ENCODE peak calls at places on chromosomes 13 and 19, in nine cellular contexts. A, H, Y, K, P, X, T, R and M are unnamed samples. For H3K4me1, the result is how much of the 10 kb centered on the place peaks cover.

GRCh38 chr13:99320693-99321481 is 13.7 kb upstream of the GPR183 start:
- DNase-seq in H (no peak), R (no peak), X (no peak), K (no peak), P (peak), A (no peak), Y (no peak), T (no peak), M (no peak)

GRCh38 chr19:44819246-44819832 is 10.4 kb downstream of the BCAM start:
- DNase-seq in P (no peak), R (no peak), X (no peak), Y (no peak), T (no peak), K (no peak), A (no peak), H (no peak), M (no peak)

GRCh38 chr13:102721800-102722231 is 27.0 kb upstream of the METTL21C start:
- DNase-seq in T (no peak), X (peak), A (no peak), R (no peak), K (no peak), P (no peak), H (no peak), Y (no peak), M (no peak)

GRCh38 chr13:50526771-50527567 is 316.5 kb downstream of the DLEU7 start:
- DNase-seq in Y (no peak), X (peak), K (no peak), H (no peak), R (no peak), T (peak), A (no peak), P (no peak), M (no peak)

GRCh38 chr13:39836038-39836437 is 180.6 kb downstream of the COG6 start:
- DNase-seq in T (no peak), P (peak), X (no peak), Y (no peak), K (no peak), A (no peak), R (no peak), H (no peak), M (no peak)

GRCh38 chr19:28351761-28352160 is 861.2 kb downstream of the UQCRFS1 start:
- DNase-seq in R (no peak), P (no peak), K (no peak), T (no peak), A (no peak), X (no peak), H (no peak), Y (no peak), M (no peak)

GRCh38 chr13:45016792-45017425 is 27.6 kb downstream of the GPALPP1 start:
- DNase-seq in R (no peak), H (no peak), X (no peak), A (no peak), K (no peak), T (no peak), Y (no peak), P (no peak), M (no peak)

GRCh38 chr13:44396963-44397580 is 23.4 kb downstream of the SERP2 start:
- DNase-seq in X (no peak), A (peak), T (no peak), H (peak), P (no peak), Y (peak), K (no peak), R (peak), M (no peak)

GRCh38 chr13:96053003-96053703 is at the start of gene UGGT2:
- DNase-seq in R (peak), T (peak), Y (peak), P (peak), X (peak), H (peak), K (peak), A (peak), M (peak)

GRCh38 chr13:99996177-99996705 is 14.7 kb downstream of the ZIC2 start:
- DNase-seq in A (no peak), P (no peak), H (no peak), K (no peak), T (no peak), Y (peak), R (no peak), X (no peak), M (no peak)

GRCh38 chr13:52739468-52740071 is at the start of gene CNMD:
- DNase-seq in X (no peak), T (no peak), P (no peak), Y (peak), K (no peak), A (no peak), H (no peak), R (no peak), M (no peak)

GRCh38 chr19:48806818-48807589 is 3.8 kb downstream of the BCAT2 start:
- DNase-seq in X (peak), A (no peak), P (peak), R (no peak), H (no peak), T (no peak), K (no peak), Y (peak), M (no peak)

GRCh38 chr19:19103167-19103566 is 35.1 kb downstream of the TMEM161A start:
- DNase-seq in Y (no peak), R (no peak), X (no peak), P (no peak), H (no peak), A (no peak), T (no peak), K (peak), M (no peak)

GRCh38 chr19:287381-287871 is 3.8 kb downstream of the PLPP2 start:
- DNase-seq in Y (no peak), P (no peak), X (no peak), T (no peak), H (no peak), K (peak), R (no peak), A (no peak), M (no peak)

GRCh38 chr13:40993119-40993518 is 26.0 kb downstream of the ELF1 start:
- DNase-seq in X (no peak), A (no peak), R (no peak), H (no peak), T (no peak), K (no peak), P (no peak), Y (peak), M (no peak)

GRCh38 chr13:71477735-71478134 is 389.3 kb downstream of the DACH1 start:
- DNase-seq in P (peak), R (no peak), T (no peak), H (no peak), Y (peak), X (no peak), A (no peak), K (no peak), M (no peak)

GRCh38 chr13:83221256-83221655 is 661.0 kb downstream of the SLITRK1 start:
- DNase-seq in A (no peak), H (no peak), Y (no peak), K (no peak), R (no peak), X (no peak), T (no peak), P (peak), M (no peak)

GRCh38 chr13:77356155-77356554 is 29.3 kb upstream of the MYCBP2 start:
- DNase-seq in Y (no peak), T (no peak), R (no peak), A (no peak), P (no peak), X (no peak), H (no peak), K (no peak), M (no peak)

GRCh38 chr19:54517483-54517882 is 14.9 kb downstream of the LAIR2 start:
- DNase-seq in T (peak), R (no peak), K (no peak), X (no peak), P (peak), A (no peak), Y (peak), H (peak), M (no peak)

GRCh38 chr19:54164369-54165068 is 5.0 kb upstream of the LENG1 start:
- DNase-seq in K (peak), X (no peak), H (no peak), Y (peak), A (no peak), T (no peak), P (peak), R (peak), M (no peak)

GRCh38 chr13:110398564-110399507 is 91.8 kb downstream of the COL4A2 start:
- DNase-seq in T (no peak), H (no peak), X (no peak), P (no peak), R (no peak), A (no peak), Y (no peak), K (no peak), M (no peak)
- H3K4me1 ChIP-seq in T (under half), H (half or more), X (under half), P (under half), R (under half), A (under half), Y (under half), K (under half), M (under half)

GRCh38 chr19:2170987-2171348 is 7.2 kb downstream of the DOT1L start:
- DNase-seq in A (no peak), H (no peak), X (no peak), P (no peak), K (no peak), R (no peak), T (no peak), Y (no peak), M (no peak)
- TF ChIP-seq CTCF in A (no peak), H (no peak), X (no peak), P (no peak), K (no peak), R (no peak), T (no peak), Y (no peak), M (no peak)

GRCh38 chr19:42090687-42091086 is 14.7 kb downstream of the ZNF574 start:
- DNase-seq in X (no peak), A (no peak), K (no peak), T (no peak), P (no peak), H (no peak), Y (no peak), R (no peak), M (no peak)

GRCh38 chr19:42091300-42092266 is 15.6 kb downstream of the ZNF574 start:
- DNase-seq in P (peak), X (no peak), Y (no peak), T (no peak), K (no peak), A (no peak), R (no peak), H (no peak), M (no peak)

GRCh38 chr19:42093505-42093904 is 17.5 kb downstream of the ZNF574 start:
- DNase-seq in H (no peak), Y (no peak), K (no peak), R (no peak), T (no peak), P (no peak), X (no peak), A (no peak), M (no peak)

GRCh38 chr19:42089772-42090171 is 13.8 kb downstream of the ZNF574 start:
- DNase-seq in R (no peak), H (no peak), X (no peak), A (no peak), T (no peak), P (no peak), Y (no peak), K (no peak), M (no peak)

DNA sequence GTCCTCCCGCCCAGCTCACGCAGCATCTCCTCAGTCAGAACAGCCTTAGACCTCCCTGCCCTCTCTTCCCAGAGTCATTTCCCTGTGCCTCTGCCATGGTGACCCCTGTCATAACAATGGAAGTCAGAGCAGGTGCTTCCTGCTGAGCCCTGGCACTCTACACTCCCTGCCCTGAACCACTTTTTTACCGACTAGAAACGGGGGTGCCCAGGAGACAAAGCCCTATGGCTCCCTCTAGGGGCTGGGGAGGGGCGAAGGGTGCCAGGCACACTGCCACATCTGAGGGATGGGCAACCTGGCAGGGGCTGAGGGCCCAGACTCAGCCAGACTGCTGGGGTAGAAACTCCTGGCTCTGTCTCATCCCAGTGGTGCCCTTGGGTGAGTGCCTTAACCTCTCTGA is 16.4 kb downstream of the ZNF574 start:
- DNase-seq in R (no peak), H (no peak), K (no peak), T (no peak), X (no peak), Y (no peak), P (peak), A (no peak), M (no peak)
- H3K4me3 ChIP-seq in R (no peak), H (no peak), K (no peak), T (no peak), X (no peak), Y (no peak), P (no peak), A (no peak), M (no peak)

DNA sequence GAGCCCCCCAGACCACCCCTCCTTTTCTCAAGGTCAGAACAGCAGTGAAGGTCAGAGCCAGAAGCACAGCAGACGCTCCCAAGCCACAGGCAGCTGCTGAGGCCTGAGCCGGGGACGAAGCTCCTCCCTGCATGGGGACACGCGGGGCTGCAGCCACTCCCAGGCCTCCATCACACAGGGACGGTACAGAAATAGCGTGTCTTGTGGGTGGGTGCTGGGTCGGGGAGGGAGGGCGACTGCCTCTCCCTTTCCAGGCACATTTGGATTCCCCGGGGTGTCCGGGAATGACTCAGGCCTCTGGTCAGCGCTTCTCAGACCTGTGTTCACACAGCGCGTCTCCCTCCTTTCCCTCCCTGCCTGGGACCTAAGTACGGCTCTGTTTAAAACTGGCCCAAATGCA is 33.2 kb downstream of the RASA3 start:
- DNase-seq in T (peak), A (peak), H (peak), K (peak), R (peak), Y (peak), X (peak), P (peak), M (no peak)
- H3K4me1 ChIP-seq in T (under half), A (under half), H (under half), K (under half), R (under half), Y (under half), X (under half), P (under half), M (under half)

GRCh38 chr13:93922063-93922462 is 557.4 kb downstream of the DCT start:
- DNase-seq in H (no peak), P (peak), X (no peak), K (no peak), R (no peak), T (no peak), Y (no peak), A (no peak), M (no peak)
- TF ChIP-seq CTCF in H (no peak), P (peak), X (no peak), K (no peak), R (no peak), T (no peak), Y (no peak), A (no peak), M (no peak)

GRCh38 chr13:106762711-106763110 is 194.8 kb upstream of the ARGLU1 start:
- DNase-seq in A (no peak), P (no peak), R (no peak), T (no peak), K (no peak), X (no peak), Y (no peak), H (no peak), M (no peak)
- H3K4me3 ChIP-seq in A (no peak), P (no peak), R (no peak), T (no peak), K (no peak), X (no peak), Y (no peak), H (no peak), M (no peak)

DNA sequence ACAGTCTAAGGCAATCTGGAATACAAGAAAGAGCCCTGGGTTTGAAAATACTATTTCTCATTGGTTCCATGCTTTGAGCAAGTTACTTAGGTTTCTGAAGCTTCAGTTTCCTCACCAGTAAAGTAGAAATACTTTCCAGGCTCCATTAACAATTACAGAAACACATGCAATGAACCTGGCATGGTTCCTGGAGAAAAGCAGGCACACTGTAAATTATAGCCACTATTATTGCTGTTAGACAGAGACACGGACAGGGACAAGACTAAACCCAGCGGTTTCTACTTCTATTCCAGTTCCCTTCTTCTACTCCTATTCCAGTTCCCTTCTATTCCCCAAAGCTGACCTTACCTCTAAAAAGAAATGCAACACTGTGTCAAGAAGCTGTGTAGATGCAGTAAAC is 41.2 kb downstream of the MIPEP start:
- DNase-seq in K (no peak), H (no peak), Y (no peak), X (no peak), P (no peak), A (no peak), R (no peak), T (no peak), M (no peak)
- H3K4me1 ChIP-seq in K (under half), H (under half), Y (under half), X (under half), P (under half), A (under half), R (under half), T (under half), M (under half)

DNA sequence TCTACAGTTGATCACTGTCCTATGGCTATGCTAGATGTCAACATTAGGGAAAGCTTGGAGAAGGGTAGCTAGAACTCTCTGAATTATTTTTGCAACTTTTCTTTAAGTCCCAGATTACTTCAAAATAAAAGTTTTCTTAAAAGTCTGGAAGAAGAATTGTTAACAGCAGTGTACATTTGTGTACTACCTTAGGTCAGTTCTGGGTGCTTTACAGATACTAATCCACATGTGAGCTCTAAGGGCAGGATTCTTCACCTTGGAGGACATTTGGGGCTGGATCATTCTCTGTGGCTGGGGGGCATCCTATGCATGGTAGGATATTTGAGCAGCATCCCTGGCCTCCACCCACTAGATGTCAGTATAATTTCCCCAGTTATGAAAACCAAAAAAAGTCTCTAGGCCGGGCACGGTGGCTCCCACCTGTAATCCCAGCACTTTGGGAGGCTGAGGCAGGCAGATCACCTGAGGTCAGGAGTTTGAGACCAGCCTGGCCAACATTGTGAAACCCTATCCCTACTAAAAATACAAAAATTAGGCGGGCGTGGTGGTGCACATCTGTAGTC is 2.8 kb downstream of the BRME1 start:
- DNase-seq in H (no peak), R (no peak), K (no peak), T (no peak), X (no peak), A (no peak), P (peak), Y (no peak), M (no peak)
- TF ChIP-seq CTCF in H (peak), R (peak), K (no peak), T (no peak), X (no peak), A (no peak), P (peak), Y (peak), M (no peak)

GRCh38 chr13:75410207-75410606 is 71.8 kb downstream of the TBC1D4 start:
- DNase-seq in K (no peak), P (no peak), X (peak), A (no peak), T (no peak), R (no peak), H (no peak), Y (no peak), M (no peak)
- H3K4me3 ChIP-seq in K (peak), P (no peak), X (peak), A (no peak), T (no peak), R (no peak), H (peak), Y (no peak), M (no peak)

GRCh38 chr19:41408256-41408655 is 10.6 kb downstream of the BCKDHA start:
- DNase-seq in X (no peak), A (no peak), T (no peak), K (no peak), P (no peak), R (no peak), Y (no peak), H (no peak), M (no peak)
- H3K4me1 ChIP-seq in X (half or more), A (under half), T (under half), K (under half), P (under half), R (under half), Y (under half), H (half or more), M (under half)